ENCODE peak calls at places on chromosomes 12 and 14, in eight cellular contexts. T is CD8-positive, alpha-beta T cell; O is sigmoid colon; K is SJSA1; N is stomach; E is fibroblast of lung; X is prostate gland; V is tibial artery. B is an unnamed sample.

GRCh38 chr14:58131386-58131785 is 20.6 kb downstream of the ARMH4 start:
- DNase-seq in O (no peak), T (no peak), X (no peak), V (no peak), N (no peak), E (no peak), K (no peak), B (no peak)

GRCh38 chr12:104751024-104751570 is 207.0 kb downstream of the SLC41A2 start:
- DNase-seq in E (no peak), N (no peak), O (no peak), X (no peak), V (no peak), K (no peak), T (no peak), B (no peak)

GRCh38 chr14:24818823-24819341 is 184.9 kb upstream of the GZMB start:
- DNase-seq in V (no peak), N (no peak), X (no peak), T (no peak), K (no peak), E (no peak), O (no peak), B (no peak)

GRCh38 chr14:62301911-62302310 is 539.7 kb downstream of the SNAPC1 start:
- DNase-seq in K (no peak), T (no peak), X (no peak), N (no peak), E (peak), V (no peak), O (no peak), B (no peak)

GRCh38 chr14:68507544-68508081 is 285.3 kb downstream of the ZFP36L1 start:
- DNase-seq in E (no peak), V (no peak), O (no peak), T (peak), K (no peak), N (no peak), X (peak), B (no peak)

GRCh38 chr12:110937104-110937641 is 16.8 kb upstream of the MYL2 start:
- DNase-seq in T (peak), K (peak), E (peak), O (no peak), X (peak), N (peak), V (no peak), B (peak)

GRCh38 chr14:64000749-64001148 is 147.9 kb downstream of the SYNE2 start:
- DNase-seq in X (no peak), T (no peak), E (no peak), K (no peak), N (no peak), V (no peak), O (no peak), B (no peak)

GRCh38 chr12:81644503-81644902 is 114.6 kb downstream of the PPFIA2 start:
- DNase-seq in N (no peak), T (no peak), K (peak), E (peak), X (no peak), V (no peak), O (no peak), B (no peak)

GRCh38 chr14:74574706-74575105 is 37.3 kb downstream of the LTBP2 start:
- DNase-seq in K (no peak), V (no peak), E (no peak), X (no peak), T (no peak), N (no peak), O (peak), B (no peak)

GRCh38 chr12:121404734-121405133 is 4.8 kb downstream of the RNF34 start:
- DNase-seq in K (no peak), N (peak), E (peak), T (no peak), O (no peak), X (no peak), V (no peak), B (no peak)
- H3K4me3 ChIP-seq in K (no peak), N (no peak), E (no peak), T (no peak), O (no peak), X (no peak), V (no peak), B (no peak)

GRCh38 chr14:100160534-100160916 is 1.1 kb upstream of the DEGS2 start:
- DNase-seq in V (no peak), X (no peak), N (no peak), K (no peak), T (no peak), E (no peak), O (no peak), B (no peak)
- H3K4me3 ChIP-seq in V (no peak), X (no peak), N (no peak), K (no peak), T (no peak), E (no peak), O (no peak), B (no peak)

GRCh38 chr14:54396183-54396492 is 669 bp upstream of the CDKN3 start:
- DNase-seq in X (no peak), N (no peak), E (no peak), V (no peak), K (no peak), T (no peak), O (no peak), B (no peak)

GRCh38 chr14:54399560-54399959 is 2.8 kb downstream of the CDKN3 start:
- DNase-seq in O (no peak), X (no peak), N (no peak), K (no peak), E (no peak), V (no peak), T (no peak), B (no peak)

GRCh38 chr14:54395716-54396115 is 1.1 kb upstream of the CDKN3 start:
- DNase-seq in V (no peak), T (no peak), X (no peak), O (no peak), E (no peak), K (no peak), N (no peak), B (no peak)

GRCh38 chr14:54396493-54397335 is at the start of gene CDKN3:
- DNase-seq in T (peak), X (peak), V (peak), O (peak), N (peak), K (peak), E (peak), B (peak)

GRCh38 chr14:54398028-54398368 is 1.2 kb downstream of the CDKN3 start:
- DNase-seq in N (no peak), V (no peak), K (no peak), T (no peak), O (no peak), E (no peak), X (no peak), B (no peak)
- H3K4me3 ChIP-seq in N (no peak), V (no peak), K (peak), T (no peak), O (no peak), E (peak), X (no peak), B (no peak)

GRCh38 chr12:72272731-72273498 is 745 bp downstream of the TRHDE start:
- DNase-seq in T (no peak), E (peak), O (no peak), V (no peak), N (no peak), X (no peak), K (peak), B (no peak)
- H3K4me3 ChIP-seq in T (no peak), E (peak), O (peak), V (peak), N (peak), X (peak), K (peak), B (peak)

B was measured in dorsolateral prefrontal cortex.